ENCODE peak calls at places on chromosome 2, in six cellular contexts. One of them, this sample, is unnamed.

GRCh38 chr2:11344956-11345671 is 678 bp upstream of the ROCK2 start:
- DNase-seq in stimulated activated CD8-positive, alpha-beta memory T cell treated with anti-CD3 and anti-CD28 coated beads, Interleukin-4, amount 100 ng/mL, for 4 hours: no peak
- DNase-seq in GM04504: peak; percentile 89
- DNase-seq in body of pancreas: peak; percentile 68
- DNase-seq in stromal cell of bone marrow: peak; percentile 79
- DNase-seq in posterior vena cava: peak; percentile 85
- DNase-seq in this sample: no peak

GRCh38 chr2:230473378-230473777 is 57.4 kb downstream of the SP100 start:
- DNase-seq in stromal cell of bone marrow: no peak
- DNase-seq in GM04504: no peak
- DNase-seq in body of pancreas: no peak
- DNase-seq in stimulated activated CD8-positive, alpha-beta memory T cell treated with anti-CD3 and anti-CD28 coated beads, Interleukin-4, amount 100 ng/mL, for 4 hours: no peak
- DNase-seq in posterior vena cava: no peak
- DNase-seq in this sample: no peak

GRCh38 chr2:217723078-217723477 is 279.7 kb downstream of the TNS1 start:
- DNase-seq in stimulated activated CD8-positive, alpha-beta memory T cell treated with anti-CD3 and anti-CD28 coated beads, Interleukin-4, amount 100 ng/mL, for 4 hours: no peak
- DNase-seq in body of pancreas: no peak
- DNase-seq in posterior vena cava: no peak
- DNase-seq in GM04504: peak; percentile 62
- DNase-seq in stromal cell of bone marrow: peak; percentile 64
- DNase-seq in this sample: no peak

GRCh38 chr2:219314804-219315468 is 5.7 kb upstream of the PTPRN start:
- DNase-seq in stromal cell of bone marrow: no peak
- DNase-seq in body of pancreas: no peak
- DNase-seq in posterior vena cava: no peak
- DNase-seq in stimulated activated CD8-positive, alpha-beta memory T cell treated with anti-CD3 and anti-CD28 coated beads, Interleukin-4, amount 100 ng/mL, for 4 hours: no peak
- DNase-seq in GM04504: no peak
- DNase-seq in this sample: no peak

GRCh38 chr2:98445167-98445522 is 487 bp downstream of the INPP4A start:
- DNase-seq in body of pancreas: peak; percentile 29
- DNase-seq in stromal cell of bone marrow: no peak
- DNase-seq in stimulated activated CD8-positive, alpha-beta memory T cell treated with anti-CD3 and anti-CD28 coated beads, Interleukin-4, amount 100 ng/mL, for 4 hours: no peak
- DNase-seq in posterior vena cava: no peak
- DNase-seq in GM04504: no peak
- DNase-seq in this sample: peak; percentile 89

GRCh38 chr2:18412980-18413793 is 147.3 kb downstream of the RDH14 start:
- DNase-seq in GM04504: no peak
- DNase-seq in stromal cell of bone marrow: no peak
- DNase-seq in posterior vena cava: no peak
- DNase-seq in stimulated activated CD8-positive, alpha-beta memory T cell treated with anti-CD3 and anti-CD28 coated beads, Interleukin-4, amount 100 ng/mL, for 4 hours: no peak
- DNase-seq in body of pancreas: no peak
- DNase-seq in this sample: no peak

GRCh38 chr2:72278046-72278445 is 130.4 kb upstream of the CYP26B1 start:
- DNase-seq in stimulated activated CD8-positive, alpha-beta memory T cell treated with anti-CD3 and anti-CD28 coated beads, Interleukin-4, amount 100 ng/mL, for 4 hours: no peak
- DNase-seq in stromal cell of bone marrow: peak; percentile 64
- DNase-seq in body of pancreas: no peak
- DNase-seq in posterior vena cava: no peak
- DNase-seq in GM04504: no peak
- DNase-seq in this sample: no peak

GRCh38 chr2:84927275-84927627 is 21.8 kb downstream of the TMSB10 start:
- DNase-seq in GM04504: no peak
- DNase-seq in body of pancreas: no peak
- DNase-seq in stimulated activated CD8-positive, alpha-beta memory T cell treated with anti-CD3 and anti-CD28 coated beads, Interleukin-4, amount 100 ng/mL, for 4 hours: no peak
- DNase-seq in stromal cell of bone marrow: no peak
- DNase-seq in posterior vena cava: no peak
- DNase-seq in this sample: no peak

GRCh38 chr2:239540174-239540573 is 139.4 kb upstream of the HDAC4 start:
- DNase-seq in stimulated activated CD8-positive, alpha-beta memory T cell treated with anti-CD3 and anti-CD28 coated beads, Interleukin-4, amount 100 ng/mL, for 4 hours: no peak
- DNase-seq in body of pancreas: no peak
- DNase-seq in stromal cell of bone marrow: no peak
- DNase-seq in posterior vena cava: peak; percentile 58
- DNase-seq in GM04504: no peak
- DNase-seq in this sample: peak; percentile 23

GRCh38 chr2:240957656-240958365 is 40.6 kb upstream of the SNED1 start:
- DNase-seq in posterior vena cava: peak; percentile 81
- DNase-seq in GM04504: no peak
- DNase-seq in stromal cell of bone marrow: no peak
- DNase-seq in body of pancreas: no peak
- DNase-seq in stimulated activated CD8-positive, alpha-beta memory T cell treated with anti-CD3 and anti-CD28 coated beads, Interleukin-4, amount 100 ng/mL, for 4 hours: no peak
- DNase-seq in this sample: no peak

This sample was measured in spleen.